ENCODE peak calls at places on chromosome 11, in eight cellular contexts. E is NCI-H446; A is body of pancreas; L is brain pericyte; U is T-helper 1 cell; K is frontal cortex; T is NCI-H1930; J is CD4-positive, CD25-positive, alpha-beta regulatory T cell. D is an unnamed sample.

GRCh38 chr11:17352925-17353227 is 1.3 kb downstream of the NCR3LG1 start:
- DNase-seq in E (no peak), A (peak), L (no peak), U (peak), K (no peak), T (no peak), J (no peak), D (no peak)

GRCh38 chr11:120209750-120210650 is 832 bp upstream of the OAF start:
- DNase-seq in E (no peak), A (peak), L (no peak), U (no peak), K (no peak), T (no peak), J (no peak), D (no peak)

GRCh38 chr11:113550179-113550578 is 75.0 kb upstream of the DRD2 start:
- DNase-seq in E (no peak), A (no peak), L (no peak), U (no peak), K (no peak), T (no peak), J (no peak), D (no peak)

GRCh38 chr11:10607462-10607861 is 39.0 kb upstream of the LYVE1 start:
- DNase-seq in E (no peak), A (no peak), L (no peak), U (no peak), K (no peak), T (no peak), J (no peak), D (no peak)

GRCh38 chr11:107562647-107563208 is 2.8 kb downstream of the ALKBH8 start:
- DNase-seq in E (no peak), A (no peak), L (no peak), U (no peak), K (no peak), T (no peak), J (no peak), D (no peak)

GRCh38 chr11:75324189-75324588 is 27.3 kb downstream of the ARRB1 start:
- DNase-seq in E (no peak), A (peak), L (no peak), U (no peak), K (no peak), T (no peak), J (no peak), D (no peak)

GRCh38 chr11:65915821-65916251 is 3.0 kb downstream of the C11orf68 start:
- DNase-seq in E (peak), A (peak), L (peak), U (no peak), K (peak), T (no peak), J (no peak), D (no peak)

GRCh38 chr11:10305262-10305963 is 540 bp downstream of the ADM start:
- DNase-seq in E (peak), A (peak), L (no peak), U (no peak), K (peak), T (no peak), J (peak), D (no peak)

GRCh38 chr11:31441296-31441695 is 68.1 kb downstream of the IMMP1L start:
- DNase-seq in E (no peak), A (no peak), L (no peak), U (no peak), K (no peak), T (no peak), J (no peak), D (no peak)

GRCh38 chr11:83292709-83293435 is 6.7 kb upstream of the CCDC90B start:
- DNase-seq in E (peak), A (peak), L (no peak), U (peak), K (peak), T (no peak), J (peak), D (peak)

GRCh38 chr11:4118107-4118506 is 23.5 kb downstream of the RRM1 start:
- DNase-seq in E (no peak), A (no peak), L (no peak), U (no peak), K (no peak), T (no peak), J (no peak), D (no peak)

GRCh38 chr11:118896921-118897591 is 13.4 kb downstream of the CXCR5 start:
- DNase-seq in E (no peak), A (no peak), L (no peak), U (no peak), K (no peak), T (no peak), J (no peak), D (no peak)

D was measured in iPS DF 19.7.